ENCODE peak calls at places on chromosome 9, in seven cellular contexts. I is anterior cingulate cortex; F is NCI-H510A treated with DMSO at 0.1 percent for 48 hours; T is heart right ventricle; N is thoracic aorta; R is activated naive CD8-positive, alpha-beta T cell treated with anti-CD3 and anti-CD28 coated beads, Interleukin-2, amount 50 U/mL, for 24 hours; O is psoas muscle. B is an unnamed sample.

GRCh38 chr9:128098017-128098935 is 29.3 kb downstream of the PTGES2 start:
- DNase-seq in I (peak; percentile 78), F (peak; percentile 98), T (peak; percentile 91), N (peak; percentile 93), R (peak; percentile 74), O (peak; percentile 95), B (peak; percentile 71)

GRCh38 chr9:128718047-128718446 is 5.9 kb downstream of the ZDHHC12 start:
- DNase-seq in I (no peak), F (no peak), T (no peak), N (no peak), R (no peak), O (peak; percentile 20), B (no peak)

GRCh38 chr9:123867034-123867433 is 62.9 kb downstream of the DENND1A start:
- DNase-seq in I (no peak), F (no peak), T (no peak), N (no peak), R (no peak), O (no peak), B (no peak)

GRCh38 chr9:69549310-69550202 is 122.6 kb downstream of the APBA1 start:
- DNase-seq in I (no peak), F (peak; percentile 33), T (peak; percentile 17), N (no peak), R (no peak), O (no peak), B (peak; percentile 46)

GRCh38 chr9:123568691-123569342 is 212.8 kb downstream of the CRB2 start:
- DNase-seq in I (no peak), F (no peak), T (no peak), N (no peak), R (no peak), O (no peak), B (no peak)

GRCh38 chr9:87869082-87869481 is 13.6 kb upstream of the SPATA31E1 start:
- DNase-seq in I (no peak), F (no peak), T (no peak), N (no peak), R (no peak), O (no peak), B (no peak)

GRCh38 chr9:115360122-115360521 is 242.2 kb upstream of the TNC start:
- DNase-seq in I (no peak), F (no peak), T (no peak), N (no peak), R (no peak), O (no peak), B (no peak)

GRCh38 chr9:121325387-121325786 is 44.7 kb downstream of the STOM start:
- DNase-seq in I (no peak), F (no peak), T (no peak), N (no peak), R (no peak), O (no peak), B (no peak)

GRCh38 chr9:2367970-2368369 is 253.6 kb upstream of the VLDLR start:
- DNase-seq in I (no peak), F (no peak), T (no peak), N (no peak), R (no peak), O (no peak), B (no peak)

GRCh38 chr9:129285382-129285781 is 107.3 kb upstream of the IER5L start:
- DNase-seq in I (no peak), F (no peak), T (no peak), N (no peak), R (no peak), O (no peak), B (no peak)

GRCh38 chr9:113585555-113585954 is 122.0 kb downstream of the RGS3 start:
- DNase-seq in I (no peak), F (no peak), T (no peak), N (no peak), R (no peak), O (peak; percentile 9), B (no peak)

GRCh38 chr9:134963546-134963945 is 45.8 kb upstream of the FCN1 start:
- DNase-seq in I (no peak), F (no peak), T (no peak), N (no peak), R (no peak), O (peak; percentile 26), B (no peak)

GRCh38 chr9:130535818-130536521 is 43.4 kb upstream of the FUBP3 start:
- DNase-seq in I (no peak), F (peak; percentile 86), T (no peak), N (no peak), R (no peak), O (no peak), B (no peak)

GRCh38 chr9:95073918-95074317 is 243.6 kb downstream of the FANCC start:
- DNase-seq in I (no peak), F (no peak), T (no peak), N (no peak), R (no peak), O (no peak), B (no peak)

GRCh38 chr9:35605336-35606137 is 475 bp downstream of the TESK1 start:
- DNase-seq in I (no peak), F (no peak), T (no peak), N (no peak), R (peak; percentile 44), O (peak; percentile 70), B (no peak)

GRCh38 chr9:2809692-2810423 is 34.0 kb downstream of the PUM3 start:
- DNase-seq in I (no peak), F (no peak), T (peak; percentile 23), N (no peak), R (no peak), O (no peak), B (no peak)

GRCh38 chr9:80158150-80158549 is 586.4 kb downstream of the TLE4 start:
- DNase-seq in I (no peak), F (no peak), T (no peak), N (no peak), R (no peak), O (no peak), B (peak; percentile 42)

GRCh38 chr9:111349766-111350165 is 19.7 kb upstream of the OR2K2 start:
- DNase-seq in I (no peak), F (peak; percentile 76), T (no peak), N (no peak), R (no peak), O (no peak), B (no peak)

GRCh38 chr9:36950389-36950788 is 83.7 kb downstream of the PAX5 start:
- DNase-seq in I (no peak), F (no peak), T (no peak), N (no peak), R (no peak), O (no peak), B (no peak)

B was measured in NCI-H526.